ENCODE peak calls at places on chromosomes 3 and 15, in seven cellular contexts. S is psoas muscle, H is left lung, Q is HepG2, R is heart left ventricle, C is upper lobe of right lung, I is lung. K is an unnamed sample.

GRCh38 chr3:64351713-64352595 is 126.7 kb upstream of the PRICKLE2 start:
- DNase-seq in S (no peak), H (peak; percentile 44), Q (no peak), R (no peak), C (no peak), I (peak; percentile 57), K (no peak)

GRCh38 chr15:62121273-62122015 is 43.6 kb downstream of the C2CD4B start:
- DNase-seq in S (no peak), H (no peak), Q (no peak), R (no peak), C (no peak), I (no peak), K (no peak)

GRCh38 chr3:29279830-29280229 is 1.0 kb upstream of the RBMS3 start:
- DNase-seq in S (peak; percentile 22), H (no peak), Q (no peak), R (peak; percentile 20), C (no peak), I (no peak), K (no peak)

GRCh38 chr3:39941941-39942340 is 132.5 kb downstream of the MYRIP start:
- DNase-seq in S (no peak), H (no peak), Q (peak; percentile 27), R (no peak), C (no peak), I (no peak), K (no peak)

GRCh38 chr15:80536231-80536630 is 132.0 kb downstream of the ARNT2 start:
- DNase-seq in S (no peak), H (no peak), Q (no peak), R (no peak), C (no peak), I (no peak), K (no peak)

GRCh38 chr15:41806291-41807181 is 21.4 kb upstream of the JMJD7 start:
- DNase-seq in S (no peak), H (peak; percentile 57), Q (peak; percentile 34), R (no peak), C (no peak), I (no peak), K (no peak)

GRCh38 chr15:36807134-36807764 is 227.8 kb downstream of the CDIN1 start:
- DNase-seq in S (no peak), H (no peak), Q (no peak), R (no peak), C (no peak), I (no peak), K (no peak)

GRCh38 chr3:52892625-52893311 is 4.6 kb downstream of the STIMATE start:
- DNase-seq in S (no peak), H (no peak), Q (no peak), R (no peak), C (no peak), I (no peak), K (peak; percentile 77)

GRCh38 chr3:57974796-57975388 is 33.3 kb upstream of the FLNB start:
- DNase-seq in S (no peak), H (no peak), Q (peak; percentile 96), R (no peak), C (no peak), I (no peak), K (no peak)

GRCh38 chr3:158659454-158660237 is 12.8 kb downstream of the LXN start:
- DNase-seq in S (peak; percentile 32), H (peak; percentile 40), Q (peak; percentile 45), R (peak; percentile 43), C (no peak), I (peak; percentile 51), K (peak; percentile 21)

GRCh38 chr3:157335677-157336076 is 101.0 kb upstream of the PTX3 start:
- DNase-seq in S (no peak), H (no peak), Q (no peak), R (no peak), C (no peak), I (no peak), K (no peak)

GRCh38 chr3:64022451-64023186 is 675 bp downstream of the PSMD6 start:
- DNase-seq in S (no peak), H (no peak), Q (no peak), R (peak; percentile 21), C (no peak), I (no peak), K (no peak)

GRCh38 chr3:122263974-122264588 is 61.0 kb upstream of the CSTA start:
- DNase-seq in S (no peak), H (no peak), Q (no peak), R (no peak), C (no peak), I (no peak), K (no peak)

GRCh38 chr3:128967748-128968147 is 26.1 kb downstream of the CFAP92 start:
- DNase-seq in S (no peak), H (no peak), Q (no peak), R (no peak), C (no peak), I (no peak), K (no peak)

GRCh38 chr3:65946438-65946837 is 92.3 kb downstream of the MAGI1 start:
- DNase-seq in S (peak; percentile 44), H (no peak), Q (no peak), R (peak; percentile 28), C (peak; percentile 82), I (peak; percentile 46), K (no peak)

GRCh38 chr3:65945480-65945879 is 93.2 kb downstream of the MAGI1 start:
- DNase-seq in S (no peak), H (no peak), Q (no peak), R (no peak), C (no peak), I (no peak), K (no peak)

GRCh38 chr3:65948833-65949573 is 89.7 kb downstream of the MAGI1 start:
- DNase-seq in S (no peak), H (no peak), Q (no peak), R (no peak), C (no peak), I (no peak), K (no peak)

GRCh38 chr3:65944252-65944651 is 94.5 kb downstream of the MAGI1 start:
- DNase-seq in S (no peak), H (no peak), Q (no peak), R (no peak), C (no peak), I (no peak), K (no peak)

DNA sequence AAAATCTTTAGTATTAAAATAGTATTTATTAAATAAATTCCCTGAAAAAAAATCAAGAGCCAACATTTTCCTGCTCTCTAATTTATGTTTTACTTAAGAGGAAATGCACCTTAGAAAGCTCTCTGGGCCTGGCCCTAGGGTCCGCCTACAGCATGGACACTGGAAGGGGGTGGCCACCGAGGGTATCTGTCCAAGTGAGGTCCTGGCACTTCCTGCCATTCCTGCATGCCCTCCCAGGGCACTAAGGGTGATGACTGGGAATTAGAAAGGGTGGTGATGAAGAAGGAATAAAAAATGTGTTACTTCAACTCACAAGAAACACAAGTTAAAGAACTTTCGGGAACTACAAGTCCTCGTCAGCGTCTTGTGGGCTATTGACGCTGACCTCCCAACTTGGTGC is 92.8 kb downstream of the MAGI1 start:
- DNase-seq in S (no peak), H (no peak), Q (no peak), R (no peak), C (no peak), I (no peak), K (no peak)
- H3K27ac ChIP-seq in S (peak overlapping the region; percentile 54), H (peak overlapping the region; percentile 63), Q (no peak overlapping the region), R (peak overlapping the region; percentile 77), C (peak overlapping the region; percentile 55), I (peak overlapping the region; percentile 94), K (no peak overlapping the region)

DNA sequence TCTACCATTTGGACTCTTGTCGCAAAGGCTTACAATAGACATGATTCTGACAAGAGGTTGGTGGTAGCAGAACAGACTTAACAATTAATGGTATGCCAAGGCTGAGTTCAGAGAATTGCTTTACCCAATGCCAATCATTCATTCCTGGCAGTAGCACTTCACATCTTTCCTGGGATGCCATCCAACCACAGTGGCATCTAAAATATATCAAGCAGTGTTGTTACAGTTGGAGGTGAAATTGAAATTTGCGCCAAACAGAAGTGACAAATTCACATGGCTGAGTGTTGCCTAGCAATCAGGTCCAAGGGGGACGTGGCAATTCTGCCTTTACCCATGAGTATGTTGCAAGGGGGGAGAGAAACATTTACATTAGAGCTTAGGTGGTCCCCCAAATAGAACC is 21.0 kb upstream of the DPH6 start:
- DNase-seq in S (no peak), H (no peak), Q (no peak), R (peak; percentile 37), C (no peak), I (no peak), K (no peak)
- H3K4me3 ChIP-seq in S (no peak overlapping the region), H (no peak overlapping the region), Q (no peak overlapping the region), R (peak overlapping the region; percentile 4), C (no peak overlapping the region), I (no peak overlapping the region), K (no peak overlapping the region)

GRCh38 chr3:45488581-45488980 is 100.2 kb downstream of the LARS2 start:
- DNase-seq in S (no peak), H (no peak), Q (no peak), R (no peak), C (no peak), I (no peak), K (no peak)

GRCh38 chr3:45486926-45487325 is 98.5 kb downstream of the LARS2 start:
- DNase-seq in S (no peak), H (no peak), Q (no peak), R (no peak), C (no peak), I (no peak), K (no peak)

GRCh38 chr3:45482829-45483228 is 94.5 kb downstream of the LARS2 start:
- DNase-seq in S (no peak), H (no peak), Q (no peak), R (no peak), C (no peak), I (no peak), K (no peak)

GRCh38 chr3:45487508-45487907 is 99.1 kb downstream of the LARS2 start:
- DNase-seq in S (no peak), H (no peak), Q (peak; percentile 76), R (no peak), C (no peak), I (no peak), K (no peak)

GRCh38 chr3:45486136-45486535 is 97.8 kb downstream of the LARS2 start:
- DNase-seq in S (no peak), H (no peak), Q (no peak), R (no peak), C (no peak), I (no peak), K (no peak)
- H3K9me3 ChIP-seq in S (peaks cover 7% of the 10 kb centered on the region), H (no peaks in the 10 kb centered on the region), Q (peaks cover 5% of the 10 kb centered on the region), R (no peaks in the 10 kb centered on the region), C (no peaks in the 10 kb centered on the region), I (peaks cover 3% of the 10 kb centered on the region), K (peaks cover 6% of the 10 kb centered on the region)

GRCh38 chr3:182081096-182081495 is 369.4 kb downstream of the SOX2 start:
- DNase-seq in S (no peak), H (no peak), Q (no peak), R (no peak), C (no peak), I (no peak), K (no peak)

GRCh38 chr3:182078314-182078713 is 366.6 kb downstream of the SOX2 start:
- DNase-seq in S (no peak), H (no peak), Q (no peak), R (no peak), C (no peak), I (no peak), K (no peak)

GRCh38 chr3:182083112-182083511 is 371.4 kb downstream of the SOX2 start:
- DNase-seq in S (no peak), H (no peak), Q (no peak), R (no peak), C (no peak), I (no peak), K (no peak)

DNA sequence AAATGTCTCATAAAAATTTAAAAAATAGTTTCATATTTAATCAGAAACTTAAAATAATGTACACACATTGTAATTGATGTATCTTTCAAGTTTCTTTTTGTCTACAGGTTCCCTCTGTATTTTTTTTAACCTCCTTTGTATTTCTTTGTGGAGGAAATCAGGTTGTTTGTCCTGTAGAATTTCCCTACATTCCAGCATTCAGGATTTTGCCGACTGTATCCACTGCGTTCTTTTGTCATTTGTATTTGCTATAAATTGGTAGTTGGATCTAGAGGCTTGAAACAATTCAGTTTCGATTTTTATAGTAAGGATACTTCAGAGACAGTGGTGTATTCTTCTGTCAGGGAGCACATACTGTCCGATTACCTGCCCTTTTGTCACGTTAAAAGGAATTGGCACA is 367.2 kb downstream of the SOX2 start:
- DNase-seq in S (no peak), H (no peak), Q (no peak), R (no peak), C (no peak), I (no peak), K (no peak)
- H3K27ac ChIP-seq in S (no peak overlapping the region), H (no peak overlapping the region), Q (no peak overlapping the region), R (no peak overlapping the region), C (no peak overlapping the region), I (no peak overlapping the region), K (no peak overlapping the region)